ENCODE peak calls at places on chromosomes 12 and 14, in four cellular contexts. B, J, Q and Y are unnamed samples.

GRCh38 chr12:124752437-124753229 is 111.0 kb downstream of the SCARB1 start:
- DNase-seq in B (peak), J (no peak), Q (no peak), Y (no peak)

GRCh38 chr12:83015390-83016225 is 328.9 kb downstream of the TMTC2 start:
- DNase-seq in Q (no peak), B (peak), J (no peak), Y (no peak)

GRCh38 chr14:73058923-73059311 is 583 bp downstream of the RBM25 start:
- DNase-seq in Q (peak), B (peak), J (no peak), Y (peak)

GRCh38 chr14:73764881-73765280 is 50.7 kb upstream of the PNMA1 start:
- DNase-seq in J (no peak), B (no peak), Q (no peak), Y (no peak)

GRCh38 chr14:53109028-53109687 is 44.0 kb downstream of the DDHD1 start:
- DNase-seq in J (peak), Q (no peak), B (peak), Y (no peak)

GRCh38 chr12:75641031-75641780 is 129.8 kb upstream of the KRR1 start:
- DNase-seq in B (peak), J (peak), Q (no peak), Y (no peak)

GRCh38 chr12:94305293-94305957 is 154.2 kb downstream of the CEP83 start:
- DNase-seq in B (peak), J (peak), Q (no peak), Y (no peak)

GRCh38 chr12:121240484-121241202 is 30.7 kb downstream of the P2RX4 start:
- DNase-seq in Q (no peak), J (peak), B (peak), Y (no peak)

GRCh38 chr14:101705733-101706508 is 55.6 kb upstream of the PPP2R5C start:
- DNase-seq in B (peak), J (peak), Q (no peak), Y (no peak)

GRCh38 chr12:75585309-75585708 is 73.9 kb upstream of the KRR1 start:
- DNase-seq in J (no peak), B (peak), Q (no peak), Y (no peak)

GRCh38 chr12:31970199-31970598 is 11.0 kb downstream of the RESF1 start:
- DNase-seq in J (no peak), B (no peak), Q (no peak), Y (no peak)

GRCh38 chr14:70616646-70617045 is 16.2 kb upstream of the MED6 start:
- DNase-seq in Q (no peak), B (no peak), J (no peak), Y (no peak)

GRCh38 chr12:19282133-19282532 is 152.6 kb downstream of the PLEKHA5 start:
- DNase-seq in Q (no peak), B (no peak), J (no peak), Y (no peak)

GRCh38 chr14:25833341-25834121 is 764.3 kb downstream of the NOVA1 start:
- DNase-seq in Q (peak), B (no peak), J (peak), Y (peak)

GRCh38 chr14:54116972-54117371 is 160.3 kb upstream of the BMP4 start:
- DNase-seq in B (no peak), Q (no peak), J (no peak), Y (no peak)

GRCh38 chr12:15230751-15231150 is 9.5 kb upstream of the RERG start:
- DNase-seq in J (no peak), B (no peak), Q (no peak), Y (no peak)

GRCh38 chr14:105397350-105397931 is 897 bp upstream of the TEX22 start:
- DNase-seq in J (no peak), Q (no peak), B (no peak), Y (peak)

GRCh38 chr12:28237423-28237822 is 47.2 kb downstream of the CCDC91 start:
- DNase-seq in B (no peak), Q (no peak), J (no peak), Y (no peak)

GRCh38 chr14:103298620-103299019 is 35.4 kb upstream of the EIF5 start:
- DNase-seq in J (no peak), Q (no peak), B (no peak), Y (no peak)

GRCh38 chr12:69154585-69155363 is 84.6 kb upstream of the CPSF6 start:
- DNase-seq in Q (peak), J (peak), B (peak), Y (peak)

GRCh38 chr14:24246765-24247212 is 4.4 kb upstream of the TINF2 start:
- DNase-seq in B (no peak), Q (no peak), J (no peak), Y (no peak)

GRCh38 chr14:94936411-94936892 is 166.5 kb upstream of the GSC start:
- DNase-seq in J (no peak), Q (no peak), B (peak), Y (no peak)

GRCh38 chr14:61476737-61477410 is 155.5 kb downstream of the PRKCH start:
- DNase-seq in B (peak), J (peak), Q (no peak), Y (no peak)

GRCh38 chr12:45122776-45123380 is 72.0 kb upstream of the DBX2 start:
- DNase-seq in B (peak), Q (peak), J (no peak), Y (no peak)

GRCh38 chr12:77104792-77105191 is 39.4 kb upstream of the E2F7 start:
- DNase-seq in J (no peak), B (peak), Q (no peak), Y (no peak)

GRCh38 chr14:63986789-63987533 is 134.2 kb downstream of the SYNE2 start:
- DNase-seq in Q (no peak), B (peak), J (no peak), Y (no peak)

GRCh38 chr12:48265792-48266191 is 62.7 kb upstream of the OR10AD1 start:
- DNase-seq in Q (no peak), J (no peak), B (no peak), Y (no peak)

GRCh38 chr14:95265106-95266094 is 54.3 kb downstream of the CLMN start:
- DNase-seq in Q (no peak), J (peak), B (peak), Y (peak)

GRCh38 chr12:49664591-49665146 is 41.3 kb downstream of the PRPF40B start:
- DNase-seq in B (no peak), Q (peak), J (no peak), Y (no peak)

GRCh38 chr12:79691299-79692248 is 810 bp upstream of the PAWR start:
- DNase-seq in J (no peak), Q (no peak), B (peak), Y (peak)

GRCh38 chr14:21096889-21097615 is 1.4 kb downstream of the ZNF219 start:
- DNase-seq in J (no peak), B (no peak), Q (no peak), Y (peak)

GRCh38 chr14:93994919-93995682 is 2.0 kb upstream of the CCDC197 start:
- DNase-seq in Q (no peak), B (peak), J (peak), Y (no peak)

GRCh38 chr14:24310387-24310665 is 386 bp downstream of the LTB4R2 start:
- DNase-seq in Q (no peak), B (no peak), J (peak), Y (no peak)

GRCh38 chr12:8950702-8951478 is 1.4 kb upstream of the M6PR start:
- DNase-seq in Q (no peak), J (no peak), B (no peak), Y (no peak)

GRCh38 chr12:62434504-62435336 is 31.9 kb upstream of the MON2 start:
- DNase-seq in J (no peak), Q (no peak), B (no peak), Y (peak)